ENCODE peak calls at places on chromosomes 3 and 15, in four cellular contexts. One of them, this sample, is unnamed.

GRCh38 chr3:99418709-99419108 is 219.7 kb upstream of the COL8A1 start:
- DNase-seq in SJSA1: no peak
- DNase-seq in body of pancreas: no peak
- DNase-seq in GM23338: no peak
- DNase-seq in this sample: no peak

GRCh38 chr3:13023251-13024055 is 49.8 kb downstream of the IQSEC1 start:
- DNase-seq in SJSA1: no peak
- DNase-seq in body of pancreas: no peak
- DNase-seq in GM23338: no peak
- DNase-seq in this sample: no peak

GRCh38 chr3:195119461-195120198 is 151.3 kb downstream of the XXYLT1 start:
- DNase-seq in SJSA1: peak; percentile 92
- DNase-seq in body of pancreas: no peak
- DNase-seq in GM23338: peak; percentile 88
- DNase-seq in this sample: no peak

GRCh38 chr3:150106752-150107428 is 136.2 kb upstream of the PFN2 start:
- DNase-seq in SJSA1: peak; percentile 88
- DNase-seq in body of pancreas: no peak
- DNase-seq in GM23338: no peak
- DNase-seq in this sample: no peak

GRCh38 chr3:189324538-189325138 is 152.9 kb downstream of the TPRG1 start:
- DNase-seq in SJSA1: peak; percentile 88
- DNase-seq in body of pancreas: no peak
- DNase-seq in GM23338: no peak
- DNase-seq in this sample: peak; percentile 76

GRCh38 chr3:36923523-36923943 is 21.3 kb downstream of the TRANK1 start:
- DNase-seq in SJSA1: no peak
- DNase-seq in body of pancreas: no peak
- DNase-seq in GM23338: peak; percentile 70
- DNase-seq in this sample: no peak

GRCh38 chr15:57463360-57463759 is 87.1 kb downstream of the CGNL1 start:
- DNase-seq in SJSA1: no peak
- DNase-seq in body of pancreas: no peak
- DNase-seq in GM23338: no peak
- DNase-seq in this sample: no peak

GRCh38 chr3:38110314-38111050 is 26.4 kb downstream of the ACAA1 start:
- DNase-seq in SJSA1: no peak
- DNase-seq in body of pancreas: no peak
- DNase-seq in GM23338: no peak
- DNase-seq in this sample: no peak

GRCh38 chr3:170414202-170414663 is 4.4 kb upstream of the CLDN11 start:
- DNase-seq in SJSA1: peak; percentile 52
- DNase-seq in body of pancreas: peak; percentile 23
- DNase-seq in GM23338: peak; percentile 86
- DNase-seq in this sample: no peak

GRCh38 chr3:126514161-126514560 is 3.4 kb downstream of the UROC1 start:
- DNase-seq in SJSA1: no peak
- DNase-seq in body of pancreas: no peak
- DNase-seq in GM23338: no peak
- DNase-seq in this sample: no peak

GRCh38 chr3:196641278-196642058 is 2.0 kb downstream of the NRROS start:
- DNase-seq in SJSA1: no peak
- DNase-seq in body of pancreas: no peak
- DNase-seq in GM23338: no peak
- DNase-seq in this sample: no peak

GRCh38 chr15:34737379-34737928 is 17.3 kb downstream of the GJD2 start:
- DNase-seq in SJSA1: no peak
- DNase-seq in body of pancreas: no peak
- DNase-seq in GM23338: no peak
- DNase-seq in this sample: no peak

GRCh38 chr3:120741837-120742197 is 499 bp downstream of the RABL3 start:
- DNase-seq in SJSA1: no peak
- DNase-seq in body of pancreas: no peak
- DNase-seq in GM23338: no peak
- DNase-seq in this sample: no peak

GRCh38 chr3:80543154-80543553 is 775.4 kb upstream of the ROBO1 start:
- DNase-seq in SJSA1: no peak
- DNase-seq in body of pancreas: no peak
- DNase-seq in GM23338: no peak
- DNase-seq in this sample: no peak

GRCh38 chr3:197023998-197024651 is 5.5 kb downstream of the MELTF start:
- DNase-seq in SJSA1: no peak
- DNase-seq in body of pancreas: no peak
- DNase-seq in GM23338: no peak
- DNase-seq in this sample: no peak

GRCh38 chr15:40340038-40340739 is 550 bp downstream of the CCDC9B start:
- DNase-seq in SJSA1: peak; percentile 81
- DNase-seq in body of pancreas: peak; percentile 66
- DNase-seq in GM23338: no peak
- DNase-seq in this sample: no peak
- H3K4me3 ChIP-seq in SJSA1: peak overlapping the region; percentile 49
- H3K4me3 ChIP-seq in body of pancreas: no peak overlapping the region
- H3K4me3 ChIP-seq in GM23338: no peak overlapping the region
- H3K4me3 ChIP-seq in this sample: peak overlapping the region; percentile 34

GRCh38 chr15:89406218-89406716 is 71.6 kb upstream of the POLG start:
- DNase-seq in SJSA1: no peak
- DNase-seq in body of pancreas: no peak
- DNase-seq in GM23338: no peak
- DNase-seq in this sample: no peak
- H3K27me3 ChIP-seq in SJSA1: no peaks in the 10 kb centered on the region
- H3K27me3 ChIP-seq in body of pancreas: peaks cover 66% of the 10 kb centered on the region
- H3K27me3 ChIP-seq in GM23338: peaks cover 100% of the 10 kb centered on the region
- H3K27me3 ChIP-seq in this sample: peaks cover 14% of the 10 kb centered on the region

DNA sequence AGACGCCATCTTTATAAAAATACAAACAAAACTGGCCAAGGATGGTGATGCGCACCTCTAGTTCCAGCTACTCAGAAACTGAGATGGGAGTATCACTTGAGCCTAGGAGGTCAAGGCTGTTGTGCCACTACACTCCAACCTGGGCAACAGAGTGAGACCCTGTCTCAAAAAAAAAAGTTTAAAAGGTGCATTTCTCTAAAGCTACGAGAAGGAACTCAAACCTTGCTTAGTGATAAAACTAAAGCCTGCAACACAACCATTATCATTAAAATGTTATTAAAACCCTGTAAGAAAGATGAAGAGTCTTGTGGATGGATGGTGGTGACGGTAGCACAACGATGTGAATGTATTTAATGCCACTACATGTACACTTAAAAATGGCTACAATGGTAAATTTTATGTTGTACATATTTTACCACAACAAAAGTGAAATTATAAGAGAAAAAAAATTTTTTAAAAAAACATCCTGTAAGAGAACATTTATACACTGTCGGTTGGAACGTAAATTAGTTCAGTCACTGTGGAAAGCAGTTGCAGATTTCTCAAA is 3.1 kb downstream of the PLD1 start:
- DNase-seq in SJSA1: no peak
- DNase-seq in body of pancreas: no peak
- DNase-seq in GM23338: no peak
- DNase-seq in this sample: no peak
- H3K4me3 ChIP-seq in SJSA1: no peak overlapping the region
- H3K4me3 ChIP-seq in body of pancreas: no peak overlapping the region
- H3K4me3 ChIP-seq in GM23338: no peak overlapping the region
- H3K4me3 ChIP-seq in this sample: no peak overlapping the region

GRCh38 chr15:47184003-47184404 is 533.3 kb upstream of the SEMA6D start:
- DNase-seq in SJSA1: no peak
- DNase-seq in body of pancreas: peak; percentile 25
- DNase-seq in GM23338: peak; percentile 74
- DNase-seq in this sample: no peak
- H3K27me3 ChIP-seq in SJSA1: peaks cover 25% of the 10 kb centered on the region
- H3K27me3 ChIP-seq in body of pancreas: peaks cover 6% of the 10 kb centered on the region
- H3K27me3 ChIP-seq in GM23338: peaks cover 83% of the 10 kb centered on the region
- H3K27me3 ChIP-seq in this sample: no peaks in the 10 kb centered on the region

GRCh38 chr3:61662861-61663260 is 101.5 kb downstream of the PTPRG start:
- DNase-seq in SJSA1: no peak
- DNase-seq in body of pancreas: no peak
- DNase-seq in GM23338: no peak
- DNase-seq in this sample: no peak

GRCh38 chr3:61666032-61666431 is 104.7 kb downstream of the PTPRG start:
- DNase-seq in SJSA1: no peak
- DNase-seq in body of pancreas: no peak
- DNase-seq in GM23338: no peak
- DNase-seq in this sample: no peak

GRCh38 chr3:61665121-61665520 is 103.8 kb downstream of the PTPRG start:
- DNase-seq in SJSA1: no peak
- DNase-seq in body of pancreas: no peak
- DNase-seq in GM23338: no peak
- DNase-seq in this sample: no peak

GRCh38 chr3:61666615-61667320 is 105.4 kb downstream of the PTPRG start:
- DNase-seq in SJSA1: no peak
- DNase-seq in body of pancreas: no peak
- DNase-seq in GM23338: no peak
- DNase-seq in this sample: no peak

GRCh38 chr3:61663728-61664492 is 102.5 kb downstream of the PTPRG start:
- DNase-seq in SJSA1: peak; percentile 81
- DNase-seq in body of pancreas: no peak
- DNase-seq in GM23338: peak; percentile 79
- DNase-seq in this sample: no peak
- H3K4me3 ChIP-seq in SJSA1: peak overlapping the region; percentile 18
- H3K4me3 ChIP-seq in body of pancreas: no peak overlapping the region
- H3K4me3 ChIP-seq in GM23338: no peak overlapping the region
- H3K4me3 ChIP-seq in this sample: no peak overlapping the region

GRCh38 chr15:29393443-29393842 is 123.8 kb upstream of the NSMCE3 start:
- DNase-seq in SJSA1: no peak
- DNase-seq in body of pancreas: no peak
- DNase-seq in GM23338: no peak
- DNase-seq in this sample: no peak
- H3K27me3 ChIP-seq in SJSA1: no peaks in the 10 kb centered on the region
- H3K27me3 ChIP-seq in body of pancreas: no peaks in the 10 kb centered on the region
- H3K27me3 ChIP-seq in GM23338: no peaks in the 10 kb centered on the region
- H3K27me3 ChIP-seq in this sample: no peaks in the 10 kb centered on the region

DNA sequence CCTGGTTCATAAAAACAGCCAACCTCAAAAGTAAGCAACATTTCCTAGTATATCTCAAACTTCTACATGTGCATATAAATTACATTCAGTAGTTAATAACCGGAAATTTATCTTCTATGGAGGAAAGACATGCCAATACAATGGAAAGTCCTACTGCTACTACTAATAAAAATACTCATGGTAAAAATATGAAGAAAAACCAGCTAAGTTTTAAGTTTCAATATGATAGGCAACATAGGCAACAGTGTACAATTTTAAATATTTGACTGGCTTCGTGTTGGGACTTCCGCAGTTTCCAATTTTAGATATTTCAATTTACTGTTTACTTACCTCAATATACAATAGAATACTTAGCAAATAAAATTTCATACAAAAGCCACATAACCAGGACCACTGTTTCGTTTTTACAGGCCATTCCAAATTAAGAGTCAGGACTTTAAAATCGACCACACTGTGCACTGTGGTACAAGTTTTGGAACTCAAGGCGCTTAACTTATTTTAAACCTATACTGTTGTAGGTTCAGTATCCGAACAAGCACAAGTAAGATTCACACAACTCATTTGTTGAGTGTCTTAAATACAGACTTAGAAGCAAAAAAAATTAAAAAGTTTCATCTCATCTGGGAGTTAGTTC is 2.9 kb downstream of the NAA50 start:
- DNase-seq in SJSA1: no peak
- DNase-seq in body of pancreas: no peak
- DNase-seq in GM23338: no peak
- DNase-seq in this sample: no peak
- H3K4me3 ChIP-seq in SJSA1: no peak overlapping the region
- H3K4me3 ChIP-seq in body of pancreas: no peak overlapping the region
- H3K4me3 ChIP-seq in GM23338: peak overlapping the region; percentile 80
- H3K4me3 ChIP-seq in this sample: no peak overlapping the region

DNA sequence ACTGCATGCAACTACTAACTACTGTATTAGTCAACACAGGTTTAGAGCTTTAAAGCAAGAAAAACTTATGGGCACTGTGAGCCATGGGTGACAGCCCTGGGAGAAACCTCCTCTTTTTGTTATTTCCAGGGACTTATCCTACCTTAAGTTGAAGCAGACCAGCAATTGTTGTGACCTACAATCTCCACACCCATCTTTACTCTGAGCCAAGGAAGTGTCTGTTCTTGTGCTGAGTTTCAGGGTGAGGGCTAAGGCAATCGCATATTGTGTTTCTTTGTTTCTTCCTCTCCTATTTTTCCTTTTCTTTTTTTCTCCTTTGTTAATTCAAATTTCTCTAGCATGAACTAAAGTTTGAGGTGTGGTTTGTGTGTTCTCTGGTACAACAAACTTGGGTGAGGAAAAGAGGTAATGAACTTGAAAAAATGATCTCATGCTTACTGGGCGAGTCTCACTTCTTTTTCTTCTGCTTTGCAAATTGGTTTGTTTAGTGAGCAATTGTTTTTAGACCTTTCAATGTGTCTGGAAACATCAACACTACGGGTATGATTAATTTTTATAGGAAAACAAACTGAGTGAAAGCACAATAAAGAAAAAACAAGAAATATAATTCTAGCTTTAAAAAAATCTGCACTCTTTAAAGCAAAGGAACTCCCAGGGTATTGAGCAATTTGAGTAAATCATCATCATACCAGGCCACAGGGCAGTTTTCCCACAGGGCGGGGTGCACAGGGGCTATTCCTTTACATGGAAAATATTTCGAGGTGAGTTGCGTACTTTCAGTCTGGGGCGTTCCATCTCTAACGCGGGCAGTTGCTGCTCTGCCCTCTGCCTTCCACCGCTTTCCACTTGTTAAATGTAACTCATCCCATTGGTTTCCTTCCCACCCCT is 2.7 kb downstream of the UPK1B start:
- DNase-seq in SJSA1: no peak
- DNase-seq in body of pancreas: no peak
- DNase-seq in GM23338: no peak
- DNase-seq in this sample: no peak
- H3K27me3 ChIP-seq in SJSA1: no peaks in the 10 kb centered on the region
- H3K27me3 ChIP-seq in body of pancreas: no peaks in the 10 kb centered on the region
- H3K27me3 ChIP-seq in GM23338: no peaks in the 10 kb centered on the region
- H3K27me3 ChIP-seq in this sample: no peaks in the 10 kb centered on the region

GRCh38 chr3:42153039-42153438 is 61.9 kb downstream of the TRAK1 start:
- DNase-seq in SJSA1: no peak
- DNase-seq in body of pancreas: no peak
- DNase-seq in GM23338: no peak
- DNase-seq in this sample: no peak

GRCh38 chr3:42149537-42150426 is 58.6 kb downstream of the TRAK1 start:
- DNase-seq in SJSA1: no peak
- DNase-seq in body of pancreas: peak; percentile 36
- DNase-seq in GM23338: no peak
- DNase-seq in this sample: peak; percentile 89

GRCh38 chr3:42148982-42149432 is 57.9 kb downstream of the TRAK1 start:
- DNase-seq in SJSA1: no peak
- DNase-seq in body of pancreas: no peak
- DNase-seq in GM23338: peak; percentile 92
- DNase-seq in this sample: no peak

GRCh38 chr3:42152193-42152592 is 61.0 kb downstream of the TRAK1 start:
- DNase-seq in SJSA1: no peak
- DNase-seq in body of pancreas: no peak
- DNase-seq in GM23338: no peak
- DNase-seq in this sample: no peak

DNA sequence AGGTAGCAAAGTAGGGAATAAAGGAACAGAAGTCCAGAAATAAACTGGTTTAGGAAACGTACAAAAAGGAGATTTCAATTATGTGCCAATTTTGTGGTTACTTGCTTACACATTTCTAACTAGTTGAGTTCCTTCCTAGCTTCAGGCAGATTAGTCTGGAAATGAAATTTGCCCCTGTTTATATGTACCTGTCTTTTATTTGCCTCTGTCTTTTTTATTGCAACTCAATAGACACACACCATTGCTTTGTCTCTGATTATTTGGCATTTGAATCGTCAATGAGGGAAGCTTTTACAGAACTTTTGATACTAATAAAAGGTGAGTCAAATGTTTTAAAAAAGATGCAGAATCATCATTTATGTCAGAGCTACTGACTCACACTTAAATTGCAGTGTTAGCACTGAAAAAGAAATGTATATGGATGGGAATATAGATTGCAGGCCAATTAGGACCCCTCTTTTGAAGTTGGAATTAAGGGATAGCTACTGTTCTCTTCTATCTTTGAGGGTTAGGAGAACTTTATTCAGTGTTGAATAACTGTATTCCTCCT is 60.5 kb downstream of the TRAK1 start:
- DNase-seq in SJSA1: no peak
- DNase-seq in body of pancreas: no peak
- DNase-seq in GM23338: no peak
- DNase-seq in this sample: no peak
- H3K4me3 ChIP-seq in SJSA1: no peak overlapping the region
- H3K4me3 ChIP-seq in body of pancreas: no peak overlapping the region
- H3K4me3 ChIP-seq in GM23338: no peak overlapping the region
- H3K4me3 ChIP-seq in this sample: no peak overlapping the region